ENCODE peak calls at places on chromosome 7, in nine cellular contexts. G is gastrocnemius medialis, U is endothelial cell of umbilical vein, A is astrocyte, S is fibroblast of lung, V is OCI-LY7, B is heart right ventricle, T is hepatocyte, O is stomach. J is an unnamed sample. For H3K4me1, the result is how much of the 10 kb centered on the place peaks cover.

GRCh38 chr7:131027287-131027773 is 293.3 kb upstream of the KLF14 start:
- DNase-seq in G (peak), U (no peak), A (peak), S (peak), V (no peak), B (no peak), T (peak), O (no peak), J (peak)

GRCh38 chr7:108308913-108309312 is 147.3 kb downstream of the NRCAM start:
- DNase-seq in G (no peak), U (peak), A (peak), S (peak), V (no peak), B (no peak), T (no peak), O (no peak), J (no peak)

GRCh38 chr7:362416-363096 is 72.6 kb downstream of the FOXL3 start:
- DNase-seq in G (no peak), U (peak), A (no peak), S (no peak), V (no peak), B (no peak), T (no peak), O (no peak), J (no peak)

GRCh38 chr7:23106801-23107713 is 1.5 kb downstream of the KLHL7 start:
- DNase-seq in G (no peak), U (peak), A (no peak), S (peak), V (no peak), B (no peak), T (peak), O (no peak), J (no peak)

GRCh38 chr7:91348686-91349085 is 84.5 kb downstream of the FZD1 start:
- DNase-seq in G (no peak), U (peak), A (peak), S (peak), V (no peak), B (no peak), T (no peak), O (no peak), J (no peak)

GRCh38 chr7:47085491-47086275 is 496.2 kb downstream of the TNS3 start:
- DNase-seq in G (no peak), U (peak), A (no peak), S (peak), V (no peak), B (no peak), T (no peak), O (no peak), J (no peak)

GRCh38 chr7:137606061-137606674 is 240.6 kb downstream of the DGKI start:
- DNase-seq in G (no peak), U (peak), A (peak), S (peak), V (peak), B (no peak), T (peak), O (no peak), J (no peak)

GRCh38 chr7:47045592-47045991 is 536.3 kb downstream of the TNS3 start:
- DNase-seq in G (no peak), U (no peak), A (no peak), S (no peak), V (no peak), B (no peak), T (no peak), O (no peak), J (no peak)

GRCh38 chr7:45073031-45073842 is 15.5 kb downstream of the NACAD start:
- DNase-seq in G (no peak), U (no peak), A (no peak), S (no peak), V (no peak), B (no peak), T (no peak), O (no peak), J (no peak)

GRCh38 chr7:29243777-29244655 is 49.4 kb downstream of the CHN2 start:
- DNase-seq in G (no peak), U (no peak), A (no peak), S (no peak), V (peak), B (no peak), T (no peak), O (no peak), J (no peak)

GRCh38 chr7:1232623-1233327 is at the start of gene UNCX:
- DNase-seq in G (no peak), U (no peak), A (no peak), S (no peak), V (no peak), B (no peak), T (no peak), O (no peak), J (no peak)

GRCh38 chr7:51452694-51453093 is 136.1 kb upstream of the COBL start:
- DNase-seq in G (no peak), U (no peak), A (no peak), S (no peak), V (no peak), B (no peak), T (no peak), O (no peak), J (no peak)

GRCh38 chr7:5797716-5798115 is 16.3 kb upstream of the RNF216 start:
- DNase-seq in G (no peak), U (no peak), A (no peak), S (no peak), V (no peak), B (no peak), T (no peak), O (no peak), J (no peak)

GRCh38 chr7:80372415-80372814 is 139.4 kb downstream of the GNAT3 start:
- DNase-seq in G (no peak), U (no peak), A (peak), S (peak), V (no peak), B (no peak), T (no peak), O (no peak), J (no peak)

GRCh38 chr7:101559586-101559985 is 69.5 kb downstream of the MYL10 start:
- DNase-seq in G (no peak), U (no peak), A (no peak), S (no peak), V (no peak), B (no peak), T (no peak), O (no peak), J (no peak)

GRCh38 chr7:1882451-1882850 is 212.4 kb downstream of the ELFN1 start:
- DNase-seq in G (no peak), U (no peak), A (no peak), S (no peak), V (no peak), B (no peak), T (no peak), O (no peak), J (no peak)

DNA sequence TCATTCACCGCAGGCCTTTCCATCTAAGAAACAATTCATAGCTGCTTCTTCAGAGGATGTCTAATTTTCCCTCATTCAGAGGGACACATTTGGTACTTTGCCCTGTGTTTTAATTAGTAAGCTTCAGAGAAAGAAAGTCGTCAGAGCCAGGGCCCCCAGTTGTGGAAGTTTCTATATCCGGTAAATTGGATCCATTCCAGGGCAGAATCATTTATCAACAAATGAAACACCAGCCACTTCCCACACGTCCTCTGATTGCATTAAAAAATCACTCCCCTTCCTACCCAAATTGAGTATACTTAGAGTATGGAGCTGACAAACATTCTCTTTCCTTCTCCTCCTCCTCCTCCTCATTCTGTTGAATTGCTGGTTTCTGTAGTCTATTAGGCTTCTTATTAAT is 205.7 kb upstream of the HDAC9 start:
- DNase-seq in G (no peak), U (peak), A (peak), S (peak), V (no peak), B (no peak), T (no peak), O (no peak), J (no peak)
- H3K4me3 ChIP-seq in G (no peak), U (no peak), A (no peak), S (no peak), V (no peak), B (no peak), T (no peak), O (no peak), J (peak)

DNA sequence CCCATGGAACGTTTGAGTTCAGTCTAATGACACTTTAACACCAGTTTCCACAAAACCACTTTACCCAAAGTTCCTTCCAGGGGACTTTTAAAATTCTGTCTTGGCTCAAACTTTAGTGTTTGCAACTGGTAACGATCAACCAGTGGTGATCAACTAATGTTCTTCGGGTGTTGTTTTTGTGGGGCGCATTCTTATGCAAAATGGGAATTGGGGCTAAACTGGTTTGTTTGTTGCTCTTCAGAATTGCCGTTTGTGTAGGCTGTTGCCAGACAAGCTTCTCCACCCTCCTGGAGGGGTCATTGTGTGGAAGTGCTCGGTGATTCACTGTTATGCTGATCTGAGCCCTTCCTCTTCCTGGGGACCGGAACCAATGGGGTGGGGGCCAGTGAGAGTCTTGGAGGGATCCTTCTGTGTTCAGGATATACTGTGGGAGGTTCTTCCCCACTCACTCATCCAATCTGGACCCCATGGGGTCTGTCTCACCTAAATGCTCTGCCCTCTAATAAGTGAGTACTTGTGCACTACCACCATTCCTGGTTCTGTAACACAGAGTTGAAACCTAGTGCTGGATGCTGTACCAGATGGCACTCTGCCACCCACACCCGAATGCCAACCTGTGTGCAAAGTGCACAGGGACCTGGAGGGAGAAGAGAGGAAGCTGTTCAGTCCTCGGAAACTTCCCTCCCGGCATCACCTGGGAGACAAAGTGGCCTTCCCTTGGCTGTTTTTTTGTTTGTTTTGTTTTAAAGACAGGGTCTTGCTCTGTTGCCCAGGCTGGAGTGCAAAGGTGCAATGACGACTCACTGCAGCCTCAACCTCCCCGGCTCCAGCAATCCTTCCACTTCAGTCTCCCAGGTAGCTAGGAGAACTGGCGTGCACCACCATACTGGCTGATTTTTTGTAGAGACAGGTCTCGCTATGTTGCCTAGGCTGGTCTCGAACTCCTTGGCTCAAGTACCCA is 2.1 kb downstream of the NFE2L3 start:
- DNase-seq in G (no peak), U (peak), A (peak), S (peak), V (peak), B (peak), T (no peak), O (peak), J (no peak)
- H3K4me1 ChIP-seq in G (under half), U (half or more), A (under half), S (under half), V (half or more), B (under half), T (under half), O (under half), J (under half)

DNA sequence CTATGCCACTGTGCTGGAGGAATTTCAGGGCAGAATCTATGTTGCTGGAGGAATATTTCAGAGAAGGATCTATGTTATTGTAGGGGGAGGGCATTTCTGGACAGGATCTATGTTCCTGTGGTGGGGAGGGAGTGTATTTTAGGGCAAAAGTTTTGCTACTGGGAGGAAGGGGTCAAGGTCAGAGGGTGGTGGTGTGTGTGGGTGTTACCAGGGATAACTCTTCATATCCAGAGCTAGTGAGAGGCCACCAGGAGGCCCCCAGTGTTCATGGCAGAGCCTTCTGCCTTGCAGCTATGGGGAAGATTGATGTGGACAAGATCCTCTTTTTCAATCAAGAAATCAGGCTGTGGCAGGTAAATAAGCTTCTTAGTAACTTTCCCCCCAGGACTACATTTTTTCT is 2.0 kb upstream of the STRA8 start:
- DNase-seq in G (no peak), U (no peak), A (no peak), S (no peak), V (no peak), B (no peak), T (no peak), O (no peak), J (no peak)
- TF ChIP-seq CTCF in G (no peak), U (no peak), A (no peak), S (no peak), V (no peak), B (no peak), T (no peak), O (no peak), J (no peak)

DNA sequence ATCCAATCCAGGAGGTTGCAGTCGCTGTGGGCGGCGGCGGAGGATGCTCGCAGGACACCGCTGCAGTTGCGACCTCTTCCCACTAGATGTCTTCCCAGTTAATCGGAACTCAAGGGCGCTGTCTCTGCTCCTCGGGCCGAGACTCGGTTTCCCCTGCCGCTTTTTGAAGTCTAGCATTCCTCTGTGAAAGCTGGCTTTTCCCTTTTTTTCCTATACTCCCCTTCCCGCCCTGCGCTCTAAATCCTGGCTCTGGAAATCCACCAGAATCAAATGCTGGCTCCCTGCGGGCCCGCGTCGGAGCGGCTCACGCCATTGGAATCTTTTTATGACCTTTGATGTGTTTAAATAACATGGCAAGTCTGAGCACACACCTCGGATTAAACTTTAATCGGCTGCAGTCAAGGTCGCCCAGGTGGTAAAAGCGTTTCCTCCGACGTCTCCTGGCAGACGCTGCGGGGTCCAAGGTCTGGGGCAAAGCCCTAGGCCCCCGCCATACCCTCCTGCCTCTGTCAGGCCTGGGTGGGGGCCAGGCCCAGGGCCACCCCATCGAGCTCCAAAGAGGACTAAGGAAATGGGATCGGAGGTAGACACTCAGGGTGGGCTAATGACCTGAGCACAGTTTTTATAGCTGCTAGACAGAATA is 10.7 kb upstream of the HOXA13 start:
- DNase-seq in G (peak), U (no peak), A (no peak), S (peak), V (peak), B (peak), T (peak), O (no peak), J (no peak)
- H3K4me3 ChIP-seq in G (peak), U (no peak), A (peak), S (peak), V (no peak), B (no peak), T (no peak), O (peak), J (no peak)